ENCODE peak calls at places on chromosomes 13 and 19, in four cellular contexts. Y is CD8-positive, alpha-beta memory T cell; T is aorta; F is uterus. O is an unnamed sample.

GRCh38 chr19:45069056-45069455 is 7.2 kb downstream of the ZNF296 start:
- DNase-seq in Y (no peak), F (no peak), T (no peak), O (no peak)

GRCh38 chr13:35838356-35838755 is 292.8 kb downstream of the DCLK1 start:
- DNase-seq in Y (no peak), F (no peak), T (no peak), O (no peak)

GRCh38 chr19:46015080-46015960 is 7.5 kb downstream of the PGLYRP1 start:
- DNase-seq in T (peak; percentile 88), Y (peak; percentile 35), F (peak; percentile 55), O (peak; percentile 65)

GRCh38 chr13:70905035-70905434 is 796.8 kb upstream of the KLHL1 start:
- DNase-seq in T (no peak), Y (no peak), F (no peak), O (no peak)

GRCh38 chr13:112060899-112061366 is 6.0 kb upstream of the SOX1 start:
- DNase-seq in Y (no peak), T (no peak), F (no peak), O (no peak)

GRCh38 chr13:57314897-57315520 is 148.0 kb downstream of the PRR20E start:
- DNase-seq in Y (no peak), F (no peak), T (no peak), O (no peak)

GRCh38 chr19:9621156-9622037 is at the start of gene ZNF561:
- DNase-seq in T (peak; percentile 95), Y (peak; percentile 90), F (peak; percentile 84), O (peak; percentile 92)

GRCh38 chr13:108795841-108796240 is 166.4 kb downstream of the MYO16 start:
- DNase-seq in T (no peak), F (no peak), Y (no peak), O (no peak)

GRCh38 chr13:95552208-95552538 is 347 bp upstream of the CLDN10 start:
- DNase-seq in Y (no peak), F (no peak), T (peak; percentile 70), O (no peak)

GRCh38 chr13:97133955-97134354 is 88.2 kb upstream of the MBNL2 start:
- DNase-seq in T (no peak), F (no peak), Y (no peak), O (no peak)

GRCh38 chr13:76677047-76677446 is 209.2 kb downstream of the KCTD12 start:
- DNase-seq in F (no peak), T (peak; percentile 75), Y (no peak), O (no peak)

GRCh38 chr13:41222259-41222852 is 28.0 kb upstream of the KBTBD7 start:
- DNase-seq in Y (peak; percentile 39), T (no peak), F (peak; percentile 39), O (peak; percentile 70)

GRCh38 chr13:94233401-94233800 is 246.1 kb downstream of the DCT start:
- DNase-seq in Y (no peak), T (no peak), F (no peak), O (no peak)

GRCh38 chr19:532578-533484 is 1.3 kb downstream of the CDC34 start:
- DNase-seq in T (peak; percentile 93), F (peak; percentile 76), Y (peak; percentile 35), O (peak; percentile 55)

GRCh38 chr19:35184884-35185283 is 30.3 kb downstream of the FXYD5 start:
- DNase-seq in T (no peak), F (no peak), Y (no peak), O (no peak)

GRCh38 chr19:12272980-12273901 is 21.4 kb downstream of the ZNF44 start:
- DNase-seq in Y (no peak), T (no peak), F (no peak), O (no peak)
- H3K9me3 ChIP-seq in Y (peaks cover 57% of the 10 kb centered on the region), T (peaks cover 39% of the 10 kb centered on the region), F (peaks cover 33% of the 10 kb centered on the region), O (peaks cover 96% of the 10 kb centered on the region)

DNA sequence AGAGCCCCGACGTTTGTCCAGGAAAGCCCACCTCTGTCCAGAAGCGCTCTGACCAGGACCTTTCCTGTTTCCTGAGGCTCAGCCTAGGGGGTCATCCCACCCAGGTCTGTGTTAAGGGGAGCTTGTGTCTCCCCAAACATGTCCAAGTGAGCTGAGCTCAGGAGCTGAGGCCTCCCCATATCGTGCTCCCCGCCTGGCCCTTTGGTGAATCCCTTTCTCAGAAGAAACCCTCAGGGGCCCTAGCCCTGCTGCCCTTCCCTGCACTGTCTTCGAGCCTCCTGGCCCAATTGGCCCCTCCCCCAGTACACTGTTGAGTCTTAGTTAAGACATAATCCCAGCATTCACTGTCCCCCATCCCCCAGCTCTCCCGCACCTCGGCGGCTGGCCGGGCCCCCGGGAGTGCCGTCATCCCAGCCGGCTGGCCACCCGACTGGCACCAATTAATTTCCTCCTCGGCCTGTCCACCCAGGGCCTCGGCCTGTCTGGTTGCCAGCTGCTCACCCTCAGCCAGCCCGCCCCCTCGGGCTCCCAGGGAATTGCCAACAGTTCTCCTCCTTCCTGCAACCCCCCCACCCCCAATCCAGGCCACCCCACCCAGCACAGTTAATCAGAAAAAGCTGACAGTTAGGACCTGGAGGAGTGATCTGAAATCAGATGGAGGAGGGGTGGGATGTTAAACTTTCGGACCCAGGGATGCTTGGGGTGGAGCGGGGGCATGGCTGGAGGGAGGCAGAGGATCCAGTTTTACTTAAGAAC is 13.6 kb downstream of the IER2 start:
- DNase-seq in T (peak; percentile 91), F (peak; percentile 88), Y (no peak), O (peak; percentile 33)
- H3K4me1 ChIP-seq in T (no peaks in the 10 kb centered on the region), F (peaks cover 5% of the 10 kb centered on the region), Y (peaks cover 86% of the 10 kb centered on the region), O (peaks cover 94% of the 10 kb centered on the region)

GRCh38 chr19:4334929-4335833 is 3.4 kb downstream of the STAP2 start:
- DNase-seq in F (no peak), Y (no peak), T (no peak), O (no peak)

GRCh38 chr19:4343056-4343844 is at the start of gene MPND:
- DNase-seq in T (peak; percentile 98), F (peak; percentile 87), Y (peak; percentile 87), O (peak; percentile 89)

GRCh38 chr19:4338441-4339350 is at the start of gene STAP2:
- DNase-seq in Y (no peak), T (no peak), F (no peak), O (no peak)

GRCh38 chr19:4342421-4343055 is 824 bp upstream of the MPND start:
- DNase-seq in Y (peak; percentile 95), F (peak; percentile 99), T (peak; percentile 96), O (peak; percentile 97)

DNA sequence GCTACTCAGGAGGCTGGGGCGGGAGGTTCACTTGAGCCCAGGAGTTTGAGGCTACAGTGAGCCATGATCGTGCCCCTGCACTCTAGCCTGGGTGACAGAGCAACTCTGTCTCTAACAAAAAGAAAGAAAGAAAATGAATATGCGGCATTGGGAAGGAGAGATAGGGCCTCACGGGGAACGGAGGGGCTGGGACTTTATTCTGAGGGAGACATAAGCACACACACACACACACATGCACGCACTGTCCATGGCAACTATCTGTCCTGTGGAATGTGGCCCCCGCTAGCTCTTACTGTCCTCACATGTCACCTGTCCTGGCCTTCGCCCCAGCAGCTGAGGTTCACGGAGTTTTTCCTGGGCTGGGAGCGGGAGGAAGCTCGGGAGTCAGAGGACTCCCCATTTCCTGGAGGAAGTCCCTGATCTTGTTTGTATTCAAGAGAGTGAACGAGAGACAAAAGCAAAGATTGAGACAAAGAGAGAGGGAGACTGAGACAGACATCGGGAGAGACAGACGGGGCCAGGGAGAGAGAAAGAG is 654 bp downstream of the STAP2 start:
- DNase-seq in F (no peak), T (no peak), Y (no peak), O (no peak)
- H3K27ac ChIP-seq in F (peak overlapping the region; percentile 70), T (no peak overlapping the region), Y (peak overlapping the region; percentile 57), O (peak overlapping the region; percentile 49)

GRCh38 chr19:52335768-52336116 is 301 bp upstream of the ZNF610 start:
- DNase-seq in F (no peak), Y (no peak), T (no peak), O (no peak)

GRCh38 chr19:52336976-52337375 is 933 bp downstream of the ZNF610 start:
- DNase-seq in F (no peak), T (no peak), Y (no peak), O (peak; percentile 11)

GRCh38 chr19:52336117-52336811 is at the start of gene ZNF610:
- DNase-seq in F (peak; percentile 87), Y (peak; percentile 81), T (peak; percentile 97), O (peak; percentile 68)

DNA sequence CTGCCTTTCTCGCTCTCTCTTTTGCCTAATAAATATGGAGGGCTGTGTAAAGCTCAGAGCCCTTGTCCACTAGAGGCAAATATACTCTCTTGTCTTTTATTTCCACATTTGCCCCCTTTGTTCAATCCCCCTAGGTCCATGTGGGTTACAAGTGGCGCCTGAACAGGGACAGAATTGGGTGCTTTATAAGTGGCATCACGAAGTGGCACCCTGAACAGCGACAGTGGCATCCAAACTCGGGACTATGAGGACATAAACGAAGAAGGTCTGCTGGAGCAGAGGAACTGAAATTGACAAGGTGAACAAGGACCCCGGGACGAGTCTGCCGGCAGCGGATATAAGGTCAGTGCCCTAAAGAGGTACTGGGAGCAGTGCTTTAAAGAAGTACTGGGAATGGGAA is 4.3 kb upstream of the ZNF610 start:
- DNase-seq in F (no peak), Y (no peak), T (no peak), O (no peak)
- H3K9me3 ChIP-seq in F (peaks cover 30% of the 10 kb centered on the region), Y (peaks cover 42% of the 10 kb centered on the region), T (peaks cover 16% of the 10 kb centered on the region), O (peaks cover 54% of the 10 kb centered on the region)

GRCh38 chr19:40576585-40577451 is at the start of gene SHKBP1:
- DNase-seq in F (peak; percentile 96), T (peak; percentile 98), Y (peak; percentile 91), O (peak; percentile 92)
- H3K4me1 ChIP-seq in F (no peaks in the 10 kb centered on the region), T (no peaks in the 10 kb centered on the region), Y (peaks cover 16% of the 10 kb centered on the region), O (peaks cover 28% of the 10 kb centered on the region)

DNA sequence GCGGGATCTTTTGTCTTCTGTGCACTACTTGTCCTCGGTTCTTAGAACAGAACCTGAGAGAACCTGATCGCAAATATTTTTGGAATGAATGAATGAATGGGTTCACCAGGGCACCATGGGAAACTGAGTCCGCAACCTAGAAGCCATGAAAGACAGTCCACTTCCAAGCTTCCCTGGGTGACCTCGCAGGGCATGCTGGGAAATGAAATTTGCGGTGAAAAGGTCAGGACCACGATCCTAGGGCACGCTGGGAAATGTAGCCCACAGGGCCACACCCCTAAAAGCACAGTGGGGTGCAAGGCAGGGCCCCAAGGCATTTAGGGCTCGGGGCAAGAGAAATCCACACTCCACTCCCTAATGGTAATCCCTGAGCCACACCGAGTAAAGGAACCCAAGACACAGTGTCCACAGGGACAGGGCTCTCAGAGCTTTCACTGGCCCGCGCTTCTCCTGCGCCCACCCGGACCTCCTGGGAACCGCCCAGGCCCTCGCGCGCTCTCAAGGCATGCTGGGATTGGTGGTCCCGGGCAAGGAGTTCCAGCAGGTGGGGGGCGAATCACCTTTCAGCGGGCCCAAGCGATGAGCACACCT is 1.1 kb upstream of the PPP1R12C start:
- DNase-seq in T (no peak), Y (no peak), F (no peak), O (no peak)
- H3K27ac ChIP-seq in T (no peak overlapping the region), Y (peak overlapping the region; percentile 66), F (peak overlapping the region; percentile 100), O (no peak overlapping the region)

GRCh38 chr19:37635076-37636056 is 19.9 kb downstream of the ZFP30 start:
- DNase-seq in T (no peak), Y (no peak), F (no peak), O (no peak)
- H3K9me3 ChIP-seq in T (peaks cover 20% of the 10 kb centered on the region), Y (peaks cover 42% of the 10 kb centered on the region), F (peaks cover 70% of the 10 kb centered on the region), O (peaks cover 91% of the 10 kb centered on the region)